ENCODE peak calls at places on chromosomes 12 and 14, in five cellular contexts. R is SK-N-SH, Q is HepG2, X is HCT116, V is K562. O is an unnamed sample.

GRCh38 chr12:2013111-2013510 is 8.9 kb upstream of the DCP1B start:
- DNase-seq in X (no peak), R (no peak), V (no peak), Q (no peak), O (no peak)

GRCh38 chr12:69204191-69204590 is 35.2 kb upstream of the CPSF6 start:
- DNase-seq in R (no peak), X (no peak), Q (no peak), V (no peak), O (peak; percentile 39)

GRCh38 chr12:76586764-76587395 is 27.3 kb upstream of the OSBPL8 start:
- DNase-seq in R (peak; percentile 16), V (peak; percentile 17), X (peak; percentile 27), Q (peak; percentile 28), O (no peak)

GRCh38 chr12:75964150-75964549 is 67.4 kb downstream of the PHLDA1 start:
- DNase-seq in Q (no peak), R (no peak), X (no peak), V (peak; percentile 24), O (no peak)

GRCh38 chr12:53659609-53660008 is 16.3 kb downstream of the ATP5MC2 start:
- DNase-seq in V (no peak), Q (no peak), R (no peak), X (no peak), O (no peak)

GRCh38 chr12:68428724-68429580 is 96.8 kb upstream of the MDM1 start:
- DNase-seq in Q (peak; percentile 5), R (no peak), V (no peak), X (no peak), O (no peak)

GRCh38 chr14:81478446-81478845 is 55.2 kb downstream of the SEL1L start:
- DNase-seq in V (no peak), X (no peak), R (no peak), Q (no peak), O (no peak)

GRCh38 chr12:116159175-116159574 is 118.3 kb downstream of the MED13L start:
- DNase-seq in V (no peak), Q (peak; percentile 45), X (no peak), R (no peak), O (no peak)

GRCh38 chr12:96810477-96810876 is 96.6 kb upstream of the NEDD1 start:
- DNase-seq in X (no peak), R (no peak), V (no peak), Q (no peak), O (no peak)

GRCh38 chr12:105967038-105967776 is 171.5 kb downstream of the NUAK1 start:
- DNase-seq in V (no peak), X (no peak), R (no peak), Q (no peak), O (no peak)

GRCh38 chr12:76777765-76778216 is 13.9 kb downstream of the ZDHHC17 start:
- DNase-seq in R (no peak), Q (no peak), V (peak; percentile 42), X (no peak), O (no peak)

GRCh38 chr12:50174971-50175715 is 8.0 kb upstream of the CERS5 start:
- DNase-seq in X (peak; percentile 58), R (peak; percentile 64), Q (peak; percentile 62), V (peak; percentile 55), O (peak; percentile 81)

GRCh38 chr14:89578048-89578619 is 161.1 kb upstream of the FOXN3 start:
- DNase-seq in X (no peak), Q (no peak), V (no peak), R (no peak), O (no peak)

GRCh38 chr14:94581127-94581999 is at the start of gene SERPINA5:
- DNase-seq in R (peak; percentile 80), Q (peak; percentile 83), V (peak; percentile 14), X (no peak), O (peak; percentile 16)

GRCh38 chr12:46659032-46659703 is 166.6 kb downstream of the SLC38A4 start:
- DNase-seq in R (no peak), Q (no peak), V (no peak), X (no peak), O (no peak)

GRCh38 chr12:22103418-22103817 is 57.4 kb downstream of the CMAS start:
- DNase-seq in R (no peak), Q (no peak), X (no peak), V (no peak), O (no peak)

GRCh38 chr14:61438497-61438859 is 117.1 kb downstream of the PRKCH start:
- DNase-seq in R (no peak), V (no peak), Q (no peak), X (no peak), O (peak; percentile 62)

GRCh38 chr12:108131657-108132126 is 2.6 kb downstream of the WSCD2 start:
- DNase-seq in Q (no peak), X (no peak), V (no peak), R (no peak), O (no peak)

GRCh38 chr12:617304-617915 is 45.8 kb downstream of the NINJ2 start:
- DNase-seq in X (no peak), R (no peak), V (no peak), Q (peak; percentile 77), O (no peak)

GRCh38 chr12:42450248-42450647 is 124.3 kb downstream of the PPHLN1 start:
- DNase-seq in R (no peak), X (no peak), V (no peak), Q (no peak), O (no peak)

GRCh38 chr14:32469388-32470160 is 140.5 kb downstream of the AKAP6 start:
- DNase-seq in V (peak; percentile 8), R (no peak), X (peak; percentile 26), Q (peak; percentile 63), O (no peak)

GRCh38 chr14:70036665-70037064 is 152.1 kb downstream of the SLC8A3 start:
- DNase-seq in R (no peak), V (no peak), X (no peak), Q (peak; percentile 42), O (peak; percentile 12)

GRCh38 chr12:85630851-85631250 is 205.4 kb downstream of the RASSF9 start:
- DNase-seq in X (no peak), V (no peak), R (no peak), Q (no peak), O (no peak)

GRCh38 chr14:61281186-61281676 is at the start of gene TMEM30B:
- DNase-seq in V (no peak), R (no peak), X (no peak), Q (no peak), O (peak; percentile 99)

GRCh38 chr12:76032043-76032981 is 736 bp upstream of the PHLDA1 start:
- DNase-seq in X (no peak), Q (peak; percentile 70), V (peak; percentile 70), R (peak; percentile 15), O (peak; percentile 78)

GRCh38 chr12:80781313-80781712 is 64.6 kb downstream of the MYF5 start:
- DNase-seq in V (no peak), R (no peak), X (no peak), Q (no peak), O (no peak)

GRCh38 chr12:54689984-54690383 is 41.8 kb upstream of the DCD start:
- DNase-seq in R (no peak), Q (no peak), V (no peak), X (peak; percentile 26), O (peak; percentile 68)

GRCh38 chr14:67050892-67051291 is 138.3 kb upstream of the GARIN2 start:
- DNase-seq in X (no peak), V (no peak), Q (no peak), R (no peak), O (no peak)

GRCh38 chr12:90229771-90230170 is 521.1 kb upstream of the ATP2B1 start:
- DNase-seq in V (no peak), X (no peak), R (no peak), Q (no peak), O (no peak)

GRCh38 chr12:121795029-121795977 is 1.8 kb upstream of the RHOF start:
- DNase-seq in Q (peak; percentile 83), R (peak; percentile 86), V (peak; percentile 86), X (peak; percentile 76), O (peak; percentile 87)

GRCh38 chr12:116656371-116656770 is 81.5 kb downstream of the SPRING1 start:
- DNase-seq in X (no peak), R (no peak), V (no peak), Q (no peak), O (no peak)

GRCh38 chr12:45547822-45548221 is 181.7 kb upstream of the ARID2 start:
- DNase-seq in X (no peak), R (no peak), V (no peak), Q (no peak), O (no peak)

GRCh38 chr12:795305-795704 is 42.9 kb downstream of the WNK1 start:
- DNase-seq in R (no peak), X (no peak), V (no peak), Q (no peak), O (no peak)

GRCh38 chr12:130826151-130826801 is 12.8 kb downstream of the STX2 start:
- DNase-seq in V (peak; percentile 89), Q (peak; percentile 33), X (no peak), R (peak; percentile 85), O (peak; percentile 70)
- TF ChIP-seq JUND in V (peak; percentile 8), Q (no peak), X (no peak), R (no peak), O (no peak)

DNA sequence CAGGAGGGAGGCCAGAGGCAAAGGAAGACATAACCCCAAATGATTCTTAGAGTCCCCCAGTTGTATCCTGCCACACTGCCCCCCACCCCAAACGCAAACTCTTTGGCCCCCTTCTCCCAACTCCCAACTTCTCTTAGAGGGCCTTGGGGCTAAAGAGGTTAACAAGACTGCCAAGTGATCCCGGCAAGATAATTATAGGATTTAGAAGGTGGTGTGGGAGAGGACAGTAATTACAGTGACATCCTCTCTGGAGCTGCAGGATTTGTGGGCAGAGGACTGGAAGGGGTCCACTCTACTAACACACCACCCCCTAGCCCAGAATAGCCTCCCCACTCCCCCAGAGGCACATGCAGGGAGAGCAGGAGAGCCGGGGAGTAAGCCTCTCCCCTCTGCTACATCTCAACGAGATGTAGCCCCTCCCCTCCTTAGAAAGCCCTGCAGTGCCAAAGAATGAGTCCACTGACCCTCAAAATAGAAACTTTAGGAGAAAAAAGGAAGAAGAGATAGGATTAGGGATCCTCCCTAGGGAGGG is 5.3 kb upstream of the GDF11 start:
- DNase-seq in R (peak; percentile 37), Q (no peak), X (no peak), V (no peak), O (no peak)
- TF ChIP-seq JUND in R (no peak), Q (no peak), X (no peak), V (no peak), O (no peak)

DNA sequence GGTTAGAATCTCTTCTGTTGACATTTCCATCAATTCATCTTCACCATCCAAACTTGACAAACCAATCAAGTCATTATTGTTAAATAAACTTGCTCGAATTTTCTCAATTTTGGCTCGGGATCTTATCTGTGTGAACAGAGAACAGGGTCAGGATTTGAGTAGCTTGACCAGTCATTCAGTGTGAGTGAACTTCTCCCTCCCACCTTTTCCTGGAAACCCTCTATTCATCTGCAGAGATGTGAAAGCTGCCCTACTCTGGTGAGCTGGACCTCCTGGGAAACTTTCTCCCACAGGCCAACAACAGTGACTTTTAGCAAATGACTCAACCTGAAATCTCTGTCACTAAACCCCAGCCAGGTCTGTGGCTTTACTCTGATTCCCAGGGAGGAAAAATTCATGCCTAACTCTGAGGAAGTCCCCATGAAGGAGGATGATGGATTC is 57.8 kb downstream of the TRAFD1 start:
- DNase-seq in R (no peak), V (peak; percentile 50), Q (no peak), X (no peak), O (no peak)
- TF ChIP-seq JUND in R (no peak), V (no peak), Q (no peak), X (no peak), O (no peak)

DNA sequence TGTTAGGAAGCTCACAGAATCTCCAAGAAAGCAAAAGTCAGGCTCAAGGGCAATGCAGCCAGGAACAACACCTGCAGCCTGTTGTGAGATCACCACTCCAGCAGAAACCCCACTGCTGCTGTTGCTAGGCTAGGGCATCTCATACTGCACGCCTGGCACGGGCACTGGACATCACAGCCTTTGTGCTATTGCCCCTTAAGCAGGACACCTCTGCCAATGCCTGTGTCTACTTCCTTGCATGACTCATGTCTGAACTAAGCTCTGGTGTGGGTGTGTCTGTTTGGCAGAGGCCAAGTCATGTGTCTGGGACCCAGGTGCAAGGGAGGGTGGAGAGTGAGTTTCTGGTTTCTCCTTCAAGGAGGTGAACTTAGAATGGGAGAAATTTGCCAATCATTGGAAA is 10.0 kb upstream of the DDX47 start:
- DNase-seq in V (peak; percentile 74), Q (peak; percentile 62), X (peak; percentile 92), R (peak; percentile 27), O (peak; percentile 23)
- TF ChIP-seq JUND in V (peak; percentile 89), Q (no peak), X (peak; percentile 97), R (peak; percentile 74), O (no peak)

O was measured in T47D.